ENCODE peak calls at places on chromosomes 7 and 10, in five cellular contexts. One of them, this sample, is unnamed. For H3K4me1, the result is how much of the 10 kb centered on the place peaks cover.

GRCh38 chr10:6299743-6300105 is 97.0 kb downstream of the PFKFB3 start:
- DNase-seq in adipocyte: no peak
- DNase-seq in OCI-LY7: no peak
- DNase-seq in fibroblast of lung: no peak
- DNase-seq in Peyer's patch: no peak
- DNase-seq in this sample: no peak

GRCh38 chr10:97131702-97132101 is 54.1 kb downstream of the SLIT1 start:
- DNase-seq in fibroblast of lung: peak
- DNase-seq in OCI-LY7: no peak
- DNase-seq in adipocyte: peak
- DNase-seq in Peyer's patch: no peak
- DNase-seq in this sample: no peak

GRCh38 chr7:30975257-30975899 is 11.6 kb downstream of the GHRHR start:
- DNase-seq in fibroblast of lung: no peak
- DNase-seq in adipocyte: no peak
- DNase-seq in Peyer's patch: no peak
- DNase-seq in OCI-LY7: peak
- DNase-seq in this sample: no peak

GRCh38 chr7:140229101-140229525 is 52.3 kb upstream of the KDM7A start:
- DNase-seq in Peyer's patch: no peak
- DNase-seq in adipocyte: no peak
- DNase-seq in OCI-LY7: no peak
- DNase-seq in fibroblast of lung: no peak
- DNase-seq in this sample: no peak

GRCh38 chr7:2530076-2530967 is 10.7 kb downstream of the LFNG start:
- DNase-seq in adipocyte: no peak
- DNase-seq in Peyer's patch: no peak
- DNase-seq in fibroblast of lung: no peak
- DNase-seq in OCI-LY7: no peak
- DNase-seq in this sample: peak

GRCh38 chr10:112307631-112308502 is 24.7 kb downstream of the TECTB start:
- DNase-seq in OCI-LY7: peak
- DNase-seq in adipocyte: peak
- DNase-seq in fibroblast of lung: peak
- DNase-seq in Peyer's patch: peak
- DNase-seq in this sample: peak

GRCh38 chr7:155983176-155983815 is 171.0 kb upstream of the SHH start:
- DNase-seq in fibroblast of lung: no peak
- DNase-seq in adipocyte: no peak
- DNase-seq in Peyer's patch: peak
- DNase-seq in OCI-LY7: no peak
- DNase-seq in this sample: no peak

GRCh38 chr10:101817542-101818118 is 614 bp downstream of the OGA start:
- DNase-seq in OCI-LY7: peak
- DNase-seq in adipocyte: peak
- DNase-seq in Peyer's patch: peak
- DNase-seq in fibroblast of lung: peak
- DNase-seq in this sample: peak

GRCh38 chr10:100999742-101000601 is at the start of gene LZTS2:
- DNase-seq in adipocyte: peak
- DNase-seq in fibroblast of lung: peak
- DNase-seq in Peyer's patch: no peak
- DNase-seq in OCI-LY7: no peak
- DNase-seq in this sample: peak

GRCh38 chr10:49183596-49184542 is 4.3 kb downstream of the TMEM273 start:
- DNase-seq in OCI-LY7: no peak
- DNase-seq in fibroblast of lung: no peak
- DNase-seq in Peyer's patch: no peak
- DNase-seq in adipocyte: no peak
- DNase-seq in this sample: no peak

GRCh38 chr10:53003094-53003493 is 230.5 kb upstream of the MBL2 start:
- DNase-seq in adipocyte: no peak
- DNase-seq in Peyer's patch: no peak
- DNase-seq in fibroblast of lung: no peak
- DNase-seq in OCI-LY7: no peak
- DNase-seq in this sample: no peak

GRCh38 chr7:47780555-47780954 is 167.7 kb downstream of the PKD1L1 start:
- DNase-seq in Peyer's patch: no peak
- DNase-seq in adipocyte: no peak
- DNase-seq in fibroblast of lung: no peak
- DNase-seq in OCI-LY7: no peak
- DNase-seq in this sample: no peak

GRCh38 chr7:158802535-158803199 is 26.6 kb downstream of the ESYT2 start:
- DNase-seq in adipocyte: peak
- DNase-seq in fibroblast of lung: peak
- DNase-seq in OCI-LY7: no peak
- DNase-seq in Peyer's patch: no peak
- DNase-seq in this sample: no peak

GRCh38 chr10:35306852-35307251 is 29.5 kb upstream of the CCNY start:
- DNase-seq in Peyer's patch: peak
- DNase-seq in adipocyte: no peak
- DNase-seq in fibroblast of lung: no peak
- DNase-seq in OCI-LY7: no peak
- DNase-seq in this sample: peak

GRCh38 chr7:27180431-27181175 is 4.4 kb downstream of the HOXA11 start:
- DNase-seq in Peyer's patch: peak
- DNase-seq in fibroblast of lung: no peak
- DNase-seq in OCI-LY7: no peak
- DNase-seq in adipocyte: no peak
- DNase-seq in this sample: no peak

GRCh38 chr7:34849163-34849960 is 187.9 kb downstream of the DPY19L1 start:
- DNase-seq in Peyer's patch: no peak
- DNase-seq in OCI-LY7: no peak
- DNase-seq in fibroblast of lung: no peak
- DNase-seq in adipocyte: no peak
- DNase-seq in this sample: no peak

GRCh38 chr10:126930506-126931458 is 25.6 kb downstream of the DOCK1 start:
- DNase-seq in Peyer's patch: no peak
- DNase-seq in OCI-LY7: no peak
- DNase-seq in adipocyte: no peak
- DNase-seq in fibroblast of lung: peak
- DNase-seq in this sample: no peak

GRCh38 chr10:131933016-131933694 is 32.3 kb downstream of the PPP2R2D start:
- DNase-seq in OCI-LY7: no peak
- DNase-seq in fibroblast of lung: no peak
- DNase-seq in Peyer's patch: no peak
- DNase-seq in adipocyte: no peak
- DNase-seq in this sample: no peak

GRCh38 chr10:45181483-45181882 is 133.9 kb downstream of the OR13A1 start:
- DNase-seq in adipocyte: no peak
- DNase-seq in OCI-LY7: no peak
- DNase-seq in fibroblast of lung: peak
- DNase-seq in Peyer's patch: no peak
- DNase-seq in this sample: no peak

GRCh38 chr7:142581341-142581740 is 167.9 kb upstream of the PRSS1 start:
- DNase-seq in Peyer's patch: no peak
- DNase-seq in adipocyte: no peak
- DNase-seq in OCI-LY7: peak
- DNase-seq in fibroblast of lung: no peak
- DNase-seq in this sample: no peak

GRCh38 chr7:77199008-77199966 is at the start of gene FGL2:
- DNase-seq in fibroblast of lung: peak
- DNase-seq in adipocyte: peak
- DNase-seq in Peyer's patch: peak
- DNase-seq in OCI-LY7: peak
- DNase-seq in this sample: no peak

GRCh38 chr7:151825711-151826110 is 51.2 kb downstream of the PRKAG2 start:
- DNase-seq in fibroblast of lung: no peak
- DNase-seq in OCI-LY7: no peak
- DNase-seq in Peyer's patch: peak
- DNase-seq in adipocyte: no peak
- DNase-seq in this sample: no peak

GRCh38 chr10:76902949-76903348 is 734.7 kb downstream of the KCNMA1 start:
- DNase-seq in Peyer's patch: no peak
- DNase-seq in fibroblast of lung: peak
- DNase-seq in OCI-LY7: peak
- DNase-seq in adipocyte: no peak
- DNase-seq in this sample: peak

GRCh38 chr7:46191776-46192175 is 270.7 kb upstream of the IGFBP3 start:
- DNase-seq in fibroblast of lung: no peak
- DNase-seq in Peyer's patch: no peak
- DNase-seq in OCI-LY7: no peak
- DNase-seq in adipocyte: peak
- DNase-seq in this sample: no peak

GRCh38 chr7:17159500-17160037 is 138.9 kb upstream of the AHR start:
- DNase-seq in OCI-LY7: no peak
- DNase-seq in adipocyte: no peak
- DNase-seq in fibroblast of lung: no peak
- DNase-seq in Peyer's patch: no peak
- DNase-seq in this sample: no peak

GRCh38 chr10:61900829-61901783 is at the start of gene ARID5B:
- DNase-seq in OCI-LY7: peak
- DNase-seq in fibroblast of lung: peak
- DNase-seq in adipocyte: peak
- DNase-seq in Peyer's patch: no peak
- DNase-seq in this sample: peak

GRCh38 chr7:151168022-151168786 is 710 bp upstream of the GBX1 start:
- DNase-seq in OCI-LY7: peak
- DNase-seq in Peyer's patch: peak
- DNase-seq in fibroblast of lung: no peak
- DNase-seq in adipocyte: peak
- DNase-seq in this sample: peak

GRCh38 chr7:123865517-123866117 is 20.6 kb downstream of the HYAL4 start:
- DNase-seq in OCI-LY7: peak
- DNase-seq in Peyer's patch: no peak
- DNase-seq in adipocyte: peak
- DNase-seq in fibroblast of lung: peak
- DNase-seq in this sample: peak

GRCh38 chr10:48194830-48195229 is 79.7 kb downstream of the FRMPD2 start:
- DNase-seq in fibroblast of lung: no peak
- DNase-seq in Peyer's patch: no peak
- DNase-seq in adipocyte: no peak
- DNase-seq in OCI-LY7: no peak
- DNase-seq in this sample: no peak

GRCh38 chr7:91942312-91942711 is 1.6 kb downstream of the AKAP9 start:
- DNase-seq in OCI-LY7: peak
- DNase-seq in Peyer's patch: no peak
- DNase-seq in adipocyte: no peak
- DNase-seq in fibroblast of lung: no peak
- DNase-seq in this sample: no peak

GRCh38 chr10:69831231-69831855 is 29.6 kb downstream of the COL13A1 start:
- DNase-seq in Peyer's patch: no peak
- DNase-seq in adipocyte: peak
- DNase-seq in fibroblast of lung: no peak
- DNase-seq in OCI-LY7: no peak
- DNase-seq in this sample: no peak

GRCh38 chr10:68154211-68154497 is 44.9 kb downstream of the MYPN start:
- DNase-seq in Peyer's patch: no peak
- DNase-seq in adipocyte: peak
- DNase-seq in OCI-LY7: peak
- DNase-seq in fibroblast of lung: peak
- DNase-seq in this sample: peak

GRCh38 chr7:1229334-1229935 is 3.2 kb upstream of the UNCX start:
- DNase-seq in Peyer's patch: no peak
- DNase-seq in OCI-LY7: no peak
- DNase-seq in fibroblast of lung: no peak
- DNase-seq in adipocyte: no peak
- DNase-seq in this sample: no peak

GRCh38 chr10:50224330-50224952 is 26.9 kb downstream of the ASAH2 start:
- DNase-seq in adipocyte: peak
- DNase-seq in fibroblast of lung: peak
- DNase-seq in Peyer's patch: no peak
- DNase-seq in OCI-LY7: peak
- DNase-seq in this sample: peak

GRCh38 chr10:86451604-86451960 is 70.0 kb downstream of the WAPL start:
- DNase-seq in Peyer's patch: no peak
- DNase-seq in OCI-LY7: no peak
- DNase-seq in adipocyte: no peak
- DNase-seq in fibroblast of lung: no peak
- DNase-seq in this sample: no peak

GRCh38 chr7:37105762-37106161 is 342.9 kb downstream of the ELMO1 start:
- DNase-seq in adipocyte: no peak
- DNase-seq in OCI-LY7: no peak
- DNase-seq in Peyer's patch: no peak
- DNase-seq in fibroblast of lung: no peak
- DNase-seq in this sample: no peak
- H3K4me1 ChIP-seq in adipocyte: under half
- H3K4me1 ChIP-seq in OCI-LY7: under half
- H3K4me1 ChIP-seq in Peyer's patch: under half
- H3K4me1 ChIP-seq in fibroblast of lung: under half
- H3K4me1 ChIP-seq in this sample: under half

GRCh38 chr10:118482393-118483331 is 112.8 kb downstream of the PRLHR start:
- DNase-seq in adipocyte: no peak
- DNase-seq in OCI-LY7: no peak
- DNase-seq in Peyer's patch: no peak
- DNase-seq in fibroblast of lung: no peak
- DNase-seq in this sample: no peak

GRCh38 chr10:118485641-118486040 is 109.8 kb downstream of the PRLHR start:
- DNase-seq in OCI-LY7: no peak
- DNase-seq in fibroblast of lung: no peak
- DNase-seq in Peyer's patch: no peak
- DNase-seq in adipocyte: no peak
- DNase-seq in this sample: no peak

GRCh38 chr10:118481871-118482270 is 113.6 kb downstream of the PRLHR start:
- DNase-seq in adipocyte: no peak
- DNase-seq in Peyer's patch: no peak
- DNase-seq in fibroblast of lung: no peak
- DNase-seq in OCI-LY7: no peak
- DNase-seq in this sample: no peak

GRCh38 chr10:118484152-118484871 is 111.1 kb downstream of the PRLHR start:
- DNase-seq in adipocyte: no peak
- DNase-seq in Peyer's patch: no peak
- DNase-seq in fibroblast of lung: no peak
- DNase-seq in OCI-LY7: no peak
- DNase-seq in this sample: no peak

GRCh38 chr10:118483496-118483895 is 112.0 kb downstream of the PRLHR start:
- DNase-seq in adipocyte: no peak
- DNase-seq in Peyer's patch: no peak
- DNase-seq in fibroblast of lung: no peak
- DNase-seq in OCI-LY7: no peak
- DNase-seq in this sample: no peak
- H3K4me3 ChIP-seq in adipocyte: no peak
- H3K4me3 ChIP-seq in Peyer's patch: no peak
- H3K4me3 ChIP-seq in fibroblast of lung: no peak
- H3K4me3 ChIP-seq in OCI-LY7: no peak
- H3K4me3 ChIP-seq in this sample: no peak

GRCh38 chr10:95339863-95340262 is 49.1 kb upstream of the PDLIM1 start:
- DNase-seq in fibroblast of lung: no peak
- DNase-seq in adipocyte: no peak
- DNase-seq in Peyer's patch: no peak
- DNase-seq in OCI-LY7: no peak
- DNase-seq in this sample: no peak
- H3K4me1 ChIP-seq in fibroblast of lung: under half
- H3K4me1 ChIP-seq in adipocyte: under half
- H3K4me1 ChIP-seq in Peyer's patch: under half
- H3K4me1 ChIP-seq in OCI-LY7: under half
- H3K4me1 ChIP-seq in this sample: under half

GRCh38 chr7:19111474-19112143 is 5.8 kb downstream of the TWIST1 start:
- DNase-seq in fibroblast of lung: no peak
- DNase-seq in OCI-LY7: no peak
- DNase-seq in adipocyte: peak
- DNase-seq in Peyer's patch: no peak
- DNase-seq in this sample: no peak
- H3K4me3 ChIP-seq in fibroblast of lung: no peak
- H3K4me3 ChIP-seq in OCI-LY7: no peak
- H3K4me3 ChIP-seq in adipocyte: peak
- H3K4me3 ChIP-seq in Peyer's patch: no peak
- H3K4me3 ChIP-seq in this sample: peak

This sample was measured in BE2C.